ENCODE peak calls at places on chromosomes 6 and 20, in five cellular contexts. One of them, this sample, is unnamed. For H3K36me3, the result is how much of the 10 kb centered on the place peaks cover.

GRCh38 chr6:45609141-45609638 is 231.5 kb upstream of the SUPT3H start:
- DNase-seq in heart left ventricle: no peak
- DNase-seq in pancreas: no peak
- DNase-seq in BJ: peak
- DNase-seq in body of pancreas: no peak
- DNase-seq in this sample: peak

GRCh38 chr20:53692465-53693067 is 98.9 kb upstream of the ZNF217 start:
- DNase-seq in BJ: no peak
- DNase-seq in pancreas: no peak
- DNase-seq in body of pancreas: peak
- DNase-seq in heart left ventricle: peak
- DNase-seq in this sample: no peak

GRCh38 chr6:28587011-28587745 is 61.5 kb downstream of the GPX5 start:
- DNase-seq in pancreas: peak
- DNase-seq in body of pancreas: peak
- DNase-seq in BJ: no peak
- DNase-seq in heart left ventricle: peak
- DNase-seq in this sample: peak

GRCh38 chr20:21323640-21324039 is 20.5 kb downstream of the XRN2 start:
- DNase-seq in pancreas: no peak
- DNase-seq in heart left ventricle: no peak
- DNase-seq in body of pancreas: no peak
- DNase-seq in BJ: peak
- DNase-seq in this sample: no peak

GRCh38 chr6:13711384-13711725 is 280 bp downstream of the RANBP9 start:
- DNase-seq in pancreas: no peak
- DNase-seq in BJ: no peak
- DNase-seq in heart left ventricle: no peak
- DNase-seq in body of pancreas: no peak
- DNase-seq in this sample: no peak

GRCh38 chr6:12958052-12958706 is 241.6 kb downstream of the PHACTR1 start:
- DNase-seq in heart left ventricle: no peak
- DNase-seq in pancreas: peak
- DNase-seq in BJ: no peak
- DNase-seq in body of pancreas: peak
- DNase-seq in this sample: no peak

GRCh38 chr6:32666420-32667300 is at the start of gene HLA-DQB1:
- DNase-seq in BJ: no peak
- DNase-seq in pancreas: no peak
- DNase-seq in heart left ventricle: peak
- DNase-seq in body of pancreas: peak
- DNase-seq in this sample: no peak

GRCh38 chr6:105619971-105620741 is 217.3 kb upstream of the PREP start:
- DNase-seq in heart left ventricle: no peak
- DNase-seq in body of pancreas: no peak
- DNase-seq in BJ: no peak
- DNase-seq in pancreas: no peak
- DNase-seq in this sample: no peak

GRCh38 chr6:16322666-16323312 is 84.4 kb downstream of the GMPR start:
- DNase-seq in body of pancreas: peak
- DNase-seq in pancreas: peak
- DNase-seq in BJ: peak
- DNase-seq in heart left ventricle: peak
- DNase-seq in this sample: no peak

GRCh38 chr6:53896237-53896636 is 101.4 kb downstream of the LRRC1 start:
- DNase-seq in pancreas: no peak
- DNase-seq in heart left ventricle: no peak
- DNase-seq in body of pancreas: no peak
- DNase-seq in BJ: no peak
- DNase-seq in this sample: no peak

GRCh38 chr20:57128051-57128757 is 138.2 kb downstream of the BMP7 start:
- DNase-seq in BJ: no peak
- DNase-seq in heart left ventricle: no peak
- DNase-seq in pancreas: no peak
- DNase-seq in body of pancreas: no peak
- DNase-seq in this sample: no peak

GRCh38 chr6:158645064-158646022 is 800 bp upstream of the DYNLT1 start:
- DNase-seq in body of pancreas: no peak
- DNase-seq in heart left ventricle: no peak
- DNase-seq in BJ: no peak
- DNase-seq in pancreas: no peak
- DNase-seq in this sample: no peak

GRCh38 chr6:4889701-4890100 is 113.5 kb downstream of the CDYL start:
- DNase-seq in pancreas: no peak
- DNase-seq in BJ: no peak
- DNase-seq in body of pancreas: no peak
- DNase-seq in heart left ventricle: no peak
- DNase-seq in this sample: no peak

GRCh38 chr20:12928755-12929401 is 79.9 kb upstream of the SPTLC3 start:
- DNase-seq in heart left ventricle: no peak
- DNase-seq in pancreas: no peak
- DNase-seq in BJ: no peak
- DNase-seq in body of pancreas: no peak
- DNase-seq in this sample: peak

GRCh38 chr6:107667790-107668189 is 156.3 kb downstream of the SCML4 start:
- DNase-seq in BJ: no peak
- DNase-seq in heart left ventricle: no peak
- DNase-seq in body of pancreas: no peak
- DNase-seq in pancreas: no peak
- DNase-seq in this sample: no peak

GRCh38 chr6:138328210-138328609 is 49.5 kb upstream of the SMIM28 start:
- DNase-seq in body of pancreas: no peak
- DNase-seq in BJ: no peak
- DNase-seq in heart left ventricle: no peak
- DNase-seq in pancreas: no peak
- DNase-seq in this sample: no peak

GRCh38 chr6:17299222-17299621 is 18.1 kb downstream of the RBM24 start:
- DNase-seq in pancreas: no peak
- DNase-seq in BJ: no peak
- DNase-seq in body of pancreas: no peak
- DNase-seq in heart left ventricle: no peak
- DNase-seq in this sample: no peak

GRCh38 chr6:3233321-3233720 is 5.9 kb upstream of the TUBB2B start:
- DNase-seq in body of pancreas: no peak
- DNase-seq in heart left ventricle: no peak
- DNase-seq in BJ: no peak
- DNase-seq in pancreas: no peak
- DNase-seq in this sample: no peak

GRCh38 chr6:27867051-27867940 is 44.9 kb downstream of the OR2B2 start:
- DNase-seq in pancreas: no peak
- DNase-seq in heart left ventricle: peak
- DNase-seq in body of pancreas: peak
- DNase-seq in BJ: no peak
- DNase-seq in this sample: no peak

GRCh38 chr6:81894286-81894685 is 141.8 kb upstream of the TENT5A start:
- DNase-seq in heart left ventricle: no peak
- DNase-seq in body of pancreas: peak
- DNase-seq in pancreas: no peak
- DNase-seq in BJ: no peak
- DNase-seq in this sample: no peak

GRCh38 chr20:36579996-36580545 is 6.7 kb downstream of the TGIF2 start:
- DNase-seq in BJ: no peak
- DNase-seq in body of pancreas: no peak
- DNase-seq in pancreas: no peak
- DNase-seq in heart left ventricle: no peak
- DNase-seq in this sample: peak

GRCh38 chr6:111098597-111098996 is 11.3 kb downstream of the SLC16A10 start:
- DNase-seq in body of pancreas: no peak
- DNase-seq in heart left ventricle: no peak
- DNase-seq in BJ: no peak
- DNase-seq in pancreas: no peak
- DNase-seq in this sample: no peak

GRCh38 chr6:158230967-158231550 is 62.9 kb downstream of the GTF2H5 start:
- DNase-seq in heart left ventricle: no peak
- DNase-seq in body of pancreas: no peak
- DNase-seq in pancreas: no peak
- DNase-seq in BJ: no peak
- DNase-seq in this sample: no peak

GRCh38 chr6:162474722-162475121 is 252.8 kb downstream of the PRKN start:
- DNase-seq in pancreas: no peak
- DNase-seq in BJ: no peak
- DNase-seq in heart left ventricle: no peak
- DNase-seq in body of pancreas: no peak
- DNase-seq in this sample: no peak

GRCh38 chr6:105384004-105384403 is 18.9 kb downstream of the PREP start:
- DNase-seq in heart left ventricle: no peak
- DNase-seq in body of pancreas: no peak
- DNase-seq in pancreas: no peak
- DNase-seq in BJ: no peak
- DNase-seq in this sample: no peak

GRCh38 chr6:52554684-52555280 is 22.1 kb downstream of the TRAM2 start:
- DNase-seq in heart left ventricle: no peak
- DNase-seq in body of pancreas: no peak
- DNase-seq in pancreas: no peak
- DNase-seq in BJ: no peak
- DNase-seq in this sample: no peak

GRCh38 chr6:86192123-86192522 is 549.4 kb upstream of the SYNCRIP start:
- DNase-seq in BJ: no peak
- DNase-seq in pancreas: peak
- DNase-seq in heart left ventricle: no peak
- DNase-seq in body of pancreas: peak
- DNase-seq in this sample: no peak

GRCh38 chr6:117976030-117976651 is 69.1 kb downstream of the SLC35F1 start:
- DNase-seq in body of pancreas: peak
- DNase-seq in BJ: no peak
- DNase-seq in pancreas: peak
- DNase-seq in heart left ventricle: no peak
- DNase-seq in this sample: no peak

GRCh38 chr6:170253910-170254269 is 37.0 kb downstream of the DLL1 start:
- DNase-seq in BJ: no peak
- DNase-seq in body of pancreas: no peak
- DNase-seq in heart left ventricle: no peak
- DNase-seq in pancreas: no peak
- DNase-seq in this sample: no peak
- TF ChIP-seq CTCF in BJ: no peak
- TF ChIP-seq CTCF in body of pancreas: no peak
- TF ChIP-seq CTCF in heart left ventricle: no peak
- TF ChIP-seq CTCF in pancreas: no peak
- TF ChIP-seq CTCF in this sample: no peak

DNA sequence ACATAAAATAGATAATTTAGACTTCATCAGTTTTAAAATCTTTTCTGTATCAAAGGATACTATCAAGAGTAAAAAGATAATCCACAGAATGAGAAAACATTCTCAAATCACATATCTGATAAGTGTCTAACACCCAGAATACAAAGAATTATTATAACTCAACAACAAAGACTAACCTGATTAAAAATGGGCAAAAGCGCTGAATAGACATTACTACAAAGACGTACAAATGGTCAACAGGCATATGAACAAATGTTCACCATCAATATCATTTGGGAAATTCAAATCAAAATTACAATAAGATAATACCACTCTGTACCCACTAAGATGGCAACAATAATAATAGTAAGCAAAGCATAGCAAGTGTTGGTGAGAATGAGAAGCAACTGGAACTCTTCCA is 503.8 kb downstream of the CDH26 start:
- DNase-seq in heart left ventricle: no peak
- DNase-seq in pancreas: no peak
- DNase-seq in BJ: no peak
- DNase-seq in body of pancreas: no peak
- DNase-seq in this sample: no peak
- H3K36me3 ChIP-seq in heart left ventricle: under half
- H3K36me3 ChIP-seq in pancreas: under half
- H3K36me3 ChIP-seq in BJ: under half
- H3K36me3 ChIP-seq in body of pancreas: under half
- H3K36me3 ChIP-seq in this sample: under half

DNA sequence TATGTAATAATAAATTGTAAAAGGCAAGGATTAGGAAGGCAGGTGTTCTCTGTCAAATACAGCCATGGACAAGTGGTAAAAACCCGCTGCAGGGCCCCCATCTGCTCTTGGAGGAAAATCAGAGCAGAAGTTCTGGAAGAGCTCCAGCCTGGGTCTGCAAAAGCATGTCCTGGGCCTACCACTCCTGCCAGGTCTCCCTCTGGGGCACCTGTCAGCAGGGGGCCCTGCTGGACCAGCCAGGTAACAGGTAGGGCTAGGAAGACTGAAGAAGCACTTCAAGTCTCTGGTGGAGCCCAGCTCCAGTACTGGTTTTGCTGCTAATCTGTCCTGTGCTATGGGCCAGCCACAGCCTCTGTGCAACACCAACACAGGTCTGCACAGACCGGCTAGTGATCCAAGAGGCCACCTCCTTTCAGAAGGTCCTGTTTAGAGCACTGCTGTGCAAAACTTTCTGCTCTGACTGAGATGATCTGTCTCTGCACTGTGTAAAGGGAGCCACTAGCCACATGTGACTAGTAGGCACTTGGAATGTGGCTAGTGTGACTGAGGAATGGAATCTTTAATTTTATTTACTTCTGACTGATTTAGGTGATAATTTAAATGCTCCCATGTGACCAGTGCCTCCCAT is 30.2 kb downstream of the RRBP1 start:
- DNase-seq in body of pancreas: peak
- DNase-seq in BJ: no peak
- DNase-seq in heart left ventricle: no peak
- DNase-seq in pancreas: no peak
- DNase-seq in this sample: no peak
- TF ChIP-seq CTCF in body of pancreas: no peak
- TF ChIP-seq CTCF in BJ: no peak
- TF ChIP-seq CTCF in heart left ventricle: no peak
- TF ChIP-seq CTCF in pancreas: no peak
- TF ChIP-seq CTCF in this sample: no peak

GRCh38 chr6:30898750-30899360 is 9.2 kb upstream of the GTF2H4 start:
- DNase-seq in heart left ventricle: no peak
- DNase-seq in BJ: no peak
- DNase-seq in body of pancreas: no peak
- DNase-seq in pancreas: no peak
- DNase-seq in this sample: no peak

GRCh38 chr6:30894935-30895334 is 10.6 kb downstream of the DDR1 start:
- DNase-seq in heart left ventricle: no peak
- DNase-seq in pancreas: no peak
- DNase-seq in BJ: no peak
- DNase-seq in body of pancreas: no peak
- DNase-seq in this sample: no peak

GRCh38 chr6:30896541-30896940 is 11.5 kb upstream of the GTF2H4 start:
- DNase-seq in heart left ventricle: no peak
- DNase-seq in pancreas: no peak
- DNase-seq in body of pancreas: no peak
- DNase-seq in BJ: no peak
- DNase-seq in this sample: no peak

GRCh38 chr6:30895343-30895742 is 11.0 kb downstream of the DDR1 start:
- DNase-seq in pancreas: no peak
- DNase-seq in BJ: no peak
- DNase-seq in heart left ventricle: no peak
- DNase-seq in body of pancreas: no peak
- DNase-seq in this sample: no peak

GRCh38 chr6:30897882-30898281 is 10.1 kb upstream of the GTF2H4 start:
- DNase-seq in pancreas: no peak
- DNase-seq in heart left ventricle: no peak
- DNase-seq in body of pancreas: no peak
- DNase-seq in BJ: no peak
- DNase-seq in this sample: no peak
- H3K36me3 ChIP-seq in pancreas: under half
- H3K36me3 ChIP-seq in heart left ventricle: half or more
- H3K36me3 ChIP-seq in body of pancreas: under half
- H3K36me3 ChIP-seq in BJ: under half
- H3K36me3 ChIP-seq in this sample: under half

GRCh38 chr20:44222969-44223368 is 12.4 kb upstream of the OSER1 start:
- DNase-seq in heart left ventricle: no peak
- DNase-seq in body of pancreas: no peak
- DNase-seq in BJ: no peak
- DNase-seq in pancreas: no peak
- DNase-seq in this sample: no peak
- TF ChIP-seq CTCF in heart left ventricle: no peak
- TF ChIP-seq CTCF in body of pancreas: no peak
- TF ChIP-seq CTCF in BJ: no peak
- TF ChIP-seq CTCF in pancreas: no peak
- TF ChIP-seq CTCF in this sample: peak

This sample was measured in kidney epithelial cell.